ENCODE peak calls at places on chromosomes 4 and X, in six cellular contexts. N is fibroblast of gingiva, Y is pulmonary artery endothelial cell, I is fibroblast of pulmonary artery, R is head of caudate nucleus, U is left cardiac atrium. G is an unnamed sample.
A peak's percentile ranks its signal among the peaks of the same experiment; 100 is the strongest.

GRCh38 chrX:10665681-10666080 is 45.3 kb upstream of the MID1 start:
- DNase-seq in N (no peak), I (no peak), R (no peak), U (no peak), Y (no peak), G (no peak)

GRCh38 chr4:182906786-182907185 is 10.4 kb downstream of the DCTD start:
- DNase-seq in N (no peak), I (no peak), R (no peak), Y (no peak), U (no peak), G (no peak)

GRCh38 chrX:19955306-19955705 is 35.6 kb downstream of the BCLAF3 start:
- DNase-seq in I (no peak), R (no peak), U (no peak), N (peak; percentile 10), Y (no peak), G (no peak)

GRCh38 chrX:68193234-68193633 is 240.1 kb downstream of the OPHN1 start:
- DNase-seq in Y (no peak), U (no peak), N (no peak), R (no peak), I (peak; percentile 13), G (no peak)

GRCh38 chr4:148773313-148773712 is 331.1 kb upstream of the NR3C2 start:
- DNase-seq in Y (no peak), R (no peak), U (no peak), N (no peak), I (no peak), G (no peak)

GRCh38 chr4:93828830-93829530 is 427 bp downstream of the ATOH1 start:
- DNase-seq in R (no peak), N (no peak), I (no peak), Y (no peak), U (no peak), G (no peak)

GRCh38 chr4:13540446-13541175 is 3.7 kb downstream of the NKX3-2 start:
- DNase-seq in U (no peak), I (no peak), Y (no peak), R (no peak), N (no peak), G (no peak)

GRCh38 chr4:57719451-57719850 is 609.3 kb upstream of the IGFBP7 start:
- DNase-seq in Y (no peak), N (no peak), U (no peak), R (no peak), I (no peak), G (no peak)

GRCh38 chrX:1578511-1579173 is 12.8 kb upstream of the AKAP17A start:
- DNase-seq in Y (no peak), U (no peak), R (no peak), N (no peak), I (no peak), G (no peak)

GRCh38 chr4:87270144-87270543 is 49.7 kb upstream of the KLHL8 start:
- DNase-seq in Y (no peak), R (peak; percentile 39), N (peak; percentile 43), U (no peak), I (peak; percentile 76), G (peak; percentile 77)

GRCh38 chrX:130086414-130087207 is 23.7 kb downstream of the ELF4 start:
- DNase-seq in R (no peak), N (no peak), Y (no peak), U (no peak), I (no peak), G (peak; percentile 90)

GRCh38 chr4:119626420-119626819 is 2.2 kb downstream of the PDE5A start:
- DNase-seq in U (no peak), N (no peak), Y (no peak), R (no peak), I (no peak), G (no peak)

G was measured in OCI-M1.